ENCODE peak calls at places on chromosomes 16 and 17, in five cellular contexts. B is HTR-8/SVneo; X is NCI-H1092 treated with DMSO at 0.1 percent for 48 hours; E is activated CD4-positive, alpha-beta memory T cell treated with anti-CD3 and anti-CD28 coated beads, Interleukin-2, amount 10 ng/mL, durations not matched to agents 7 days and 5 days; U is T follicular helper cell. J is an unnamed sample.
A peak's percentile ranks its signal among the peaks of the same experiment; 100 is the strongest.

GRCh38 chr17:6677158-6677831 is 25.7 kb downstream of the C17orf100 start:
- DNase-seq in E (peak; percentile 40), X (no peak), B (no peak), U (no peak), J (no peak)

GRCh38 chr17:27946521-27946920 is 53.4 kb upstream of the LYRM9 start:
- DNase-seq in U (no peak), B (no peak), E (no peak), X (no peak), J (no peak)

GRCh38 chr17:17988427-17988945 is 15.8 kb downstream of the DRC3 start:
- DNase-seq in B (no peak), E (no peak), U (no peak), X (no peak), J (no peak)

GRCh38 chr16:23952128-23953041 is 116.6 kb downstream of the PRKCB start:
- DNase-seq in E (no peak), X (peak; percentile 19), B (no peak), U (no peak), J (no peak)

GRCh38 chr17:71628306-71628705 is 492.5 kb upstream of the SOX9 start:
- DNase-seq in X (no peak), U (no peak), B (no peak), E (no peak), J (no peak)

GRCh38 chr16:69201787-69202186 is 14.8 kb downstream of the SNTB2 start:
- DNase-seq in E (no peak), U (no peak), X (no peak), B (no peak), J (no peak)

GRCh38 chr16:53651357-53651756 is 52.3 kb downstream of the RPGRIP1L start:
- DNase-seq in E (no peak), B (no peak), X (no peak), U (no peak), J (no peak)

GRCh38 chr16:2707368-2708289 is 12.4 kb downstream of the PRSS27 start:
- DNase-seq in B (no peak), X (no peak), E (no peak), U (no peak), J (no peak)

GRCh38 chr16:74865922-74866598 is 91.4 kb upstream of the FA2H start:
- DNase-seq in U (no peak), B (no peak), X (no peak), E (no peak), J (no peak)

GRCh38 chr17:50845260-50846147 is 10.1 kb downstream of the WFIKKN2 start:
- DNase-seq in X (no peak), E (peak; percentile 14), U (no peak), B (peak; percentile 62), J (no peak)

GRCh38 chr17:48795444-48796162 is 21.4 kb downstream of the TTLL6 start:
- DNase-seq in E (no peak), X (no peak), U (no peak), B (peak; percentile 71), J (no peak)

GRCh38 chr16:22189473-22190168 is 16.5 kb upstream of the EEF2K start:
- DNase-seq in B (no peak), E (peak; percentile 90), X (peak; percentile 29), U (peak; percentile 93), J (peak; percentile 66)

GRCh38 chr17:17382901-17383300 is 79.7 kb downstream of the NT5M start:
- DNase-seq in B (no peak), X (no peak), E (no peak), U (no peak), J (no peak)

GRCh38 chr17:27807567-27808470 is 7.5 kb upstream of the NOS2 start:
- DNase-seq in E (peak; percentile 83), B (no peak), U (peak; percentile 45), X (no peak), J (no peak)

GRCh38 chr17:14061666-14062560 is 7.4 kb upstream of the COX10 start:
- DNase-seq in B (peak; percentile 63), E (no peak), X (no peak), U (no peak), J (no peak)

GRCh38 chr16:22232277-22233049 is 26.4 kb downstream of the EEF2K start:
- DNase-seq in B (no peak), E (peak; percentile 48), X (peak; percentile 45), U (no peak), J (no peak)

GRCh38 chr16:50964491-50964890 is 186.6 kb downstream of the SALL1 start:
- DNase-seq in B (no peak), U (no peak), X (no peak), E (no peak), J (no peak)

GRCh38 chr17:56598471-56598870 is 5.0 kb downstream of the NOG start:
- DNase-seq in E (no peak), X (no peak), B (peak; percentile 81), U (no peak), J (no peak)

GRCh38 chr17:4935650-4936049 is 3.6 kb downstream of the GP1BA start:
- DNase-seq in U (no peak), X (no peak), E (no peak), B (no peak), J (no peak)

GRCh38 chr17:8514801-8515200 is 79.1 kb downstream of the NDEL1 start:
- DNase-seq in X (no peak), B (no peak), E (no peak), U (no peak), J (no peak)

GRCh38 chr17:45221997-45222272 is 250 bp downstream of the FMNL1 start:
- DNase-seq in U (no peak), E (no peak), B (no peak), X (no peak), J (no peak)

GRCh38 chr17:61668486-61668885 is 77.5 kb upstream of the NACA2 start:
- DNase-seq in B (no peak), X (no peak), E (no peak), U (no peak), J (no peak)

GRCh38 chr16:12260647-12261262 is 284.2 kb downstream of the SNX29 start:
- DNase-seq in U (no peak), E (no peak), X (no peak), B (no peak), J (no peak)

GRCh38 chr16:87006021-87006420 is 311.2 kb downstream of the C16orf95 start:
- DNase-seq in X (no peak), U (no peak), B (no peak), E (no peak), J (no peak)

GRCh38 chr16:73095885-73096341 is 48.0 kb upstream of the ZFHX3 start:
- DNase-seq in B (no peak), E (no peak), U (no peak), X (peak; percentile 83), J (no peak)

GRCh38 chr16:3904875-3905274 is 24.4 kb upstream of the CREBBP start:
- DNase-seq in U (no peak), X (no peak), E (no peak), B (no peak), J (no peak)

GRCh38 chr16:49634235-49635008 is 221.5 kb downstream of the ZNF423 start:
- DNase-seq in B (no peak), U (no peak), X (no peak), E (no peak), J (no peak)

GRCh38 chr16:14333361-14333760 is 262.2 kb downstream of the MRTFB start:
- DNase-seq in B (no peak), E (no peak), U (no peak), X (no peak), J (no peak)

GRCh38 chr16:60230666-60231065 is 1496.5 kb upstream of the GOT2 start:
- DNase-seq in E (no peak), B (no peak), U (no peak), X (no peak), J (no peak)

GRCh38 chr17:76670020-76670707 is 26.6 kb upstream of the ST6GALNAC1 start:
- DNase-seq in B (no peak), X (no peak), E (no peak), U (no peak), J (no peak)

GRCh38 chr16:69448470-69449193 is 24.2 kb downstream of the CYB5B start:
- DNase-seq in X (peak; percentile 72), U (no peak), B (no peak), E (no peak), J (no peak)

GRCh38 chr17:78826836-78827509 is 13.6 kb downstream of the USP36 start:
- DNase-seq in E (no peak), X (no peak), U (no peak), B (no peak), J (no peak)

GRCh38 chr17:10881959-10882358 is 44.1 kb upstream of the PIRT start:
- DNase-seq in E (no peak), B (no peak), X (no peak), U (no peak), J (no peak)

J was measured in left ventricle myocardium inferior.